ENCODE peak calls at places on chromosomes 16 and 17, in five cellular contexts. K is RCC 7860, P is dorsolateral prefrontal cortex, C is colonic mucosa, S is fibroblast of villous mesenchyme. Q is an unnamed sample.

GRCh38 chr16:86680661-86681439 is 102.5 kb downstream of the FOXL1 start:
- DNase-seq in C (no peak), K (no peak), S (no peak), P (no peak), Q (no peak)

GRCh38 chr17:45293413-45294211 is 23.2 kb downstream of the MAP3K14 start:
- DNase-seq in P (peak; percentile 86), K (peak; percentile 99), S (peak; percentile 96), C (peak; percentile 79), Q (no peak)

GRCh38 chr17:74493381-74493833 is 27.0 kb downstream of the CD300A start:
- DNase-seq in P (peak; percentile 77), C (peak; percentile 78), S (peak; percentile 54), K (peak; percentile 37), Q (no peak)

GRCh38 chr16:81478876-81479496 is 34.4 kb downstream of the CMIP start:
- DNase-seq in P (no peak), C (peak; percentile 71), K (no peak), S (no peak), Q (peak; percentile 23)

GRCh38 chr16:68643847-68644246 is 1.3 kb upstream of the CDH3 start:
- DNase-seq in P (no peak), K (no peak), C (no peak), S (no peak), Q (no peak)

GRCh38 chr16:19223235-19223847 is 55.3 kb downstream of the SYT17 start:
- DNase-seq in K (no peak), C (peak; percentile 87), P (no peak), S (peak; percentile 8), Q (no peak)

GRCh38 chr17:57955183-57955952 is at the start of gene CUEDC1:
- DNase-seq in C (peak; percentile 78), S (peak; percentile 52), P (peak; percentile 68), K (peak; percentile 53), Q (no peak)

GRCh38 chr17:44844390-44844830 is 3.3 kb upstream of the HIGD1B start:
- DNase-seq in K (no peak), P (no peak), C (no peak), S (no peak), Q (no peak)